ENCODE peak calls at places on chromosomes 11 and 22, in five cellular contexts. H is IMR-90, W is ovary, L is PC-3, T is cardiac muscle cell. N is an unnamed sample.

GRCh38 chr11:9013373-9013772 is 9.6 kb upstream of the NRIP3 start:
- DNase-seq in L (no peak), H (no peak), W (no peak), T (no peak), N (no peak)

GRCh38 chr11:96213500-96213899 is 129.5 kb downstream of the MAML2 start:
- DNase-seq in T (peak), L (peak), H (peak), W (no peak), N (peak)

GRCh38 chr22:32880061-32880460 is 78.6 kb downstream of the TIMP3 start:
- DNase-seq in T (peak), W (no peak), L (no peak), H (peak), N (peak)

GRCh38 chr11:14189874-14190273 is 169.1 kb downstream of the RRAS2 start:
- DNase-seq in H (no peak), L (no peak), W (peak), T (peak), N (peak)

GRCh38 chr11:89436071-89436470 is 55.1 kb downstream of the NOX4 start:
- DNase-seq in L (no peak), W (no peak), H (peak), T (peak), N (peak)

GRCh38 chr11:95415837-95416288 is 184.9 kb upstream of the SESN3 start:
- DNase-seq in L (no peak), T (peak), H (no peak), W (no peak), N (no peak)

GRCh38 chr11:44701276-44701675 is 25.5 kb upstream of the TSPAN18 start:
- DNase-seq in W (no peak), T (peak), L (no peak), H (no peak), N (no peak)

GRCh38 chr11:92775277-92775676 is 194.2 kb upstream of the MTNR1B start:
- DNase-seq in H (no peak), L (no peak), T (no peak), W (no peak), N (no peak)

GRCh38 chr11:75850787-75851186 is 35.8 kb downstream of the UVRAG start:
- DNase-seq in L (no peak), W (no peak), H (no peak), T (peak), N (peak)
- H3K4me3 ChIP-seq in L (no peak), W (no peak), H (no peak), T (no peak), N (no peak)

DNA sequence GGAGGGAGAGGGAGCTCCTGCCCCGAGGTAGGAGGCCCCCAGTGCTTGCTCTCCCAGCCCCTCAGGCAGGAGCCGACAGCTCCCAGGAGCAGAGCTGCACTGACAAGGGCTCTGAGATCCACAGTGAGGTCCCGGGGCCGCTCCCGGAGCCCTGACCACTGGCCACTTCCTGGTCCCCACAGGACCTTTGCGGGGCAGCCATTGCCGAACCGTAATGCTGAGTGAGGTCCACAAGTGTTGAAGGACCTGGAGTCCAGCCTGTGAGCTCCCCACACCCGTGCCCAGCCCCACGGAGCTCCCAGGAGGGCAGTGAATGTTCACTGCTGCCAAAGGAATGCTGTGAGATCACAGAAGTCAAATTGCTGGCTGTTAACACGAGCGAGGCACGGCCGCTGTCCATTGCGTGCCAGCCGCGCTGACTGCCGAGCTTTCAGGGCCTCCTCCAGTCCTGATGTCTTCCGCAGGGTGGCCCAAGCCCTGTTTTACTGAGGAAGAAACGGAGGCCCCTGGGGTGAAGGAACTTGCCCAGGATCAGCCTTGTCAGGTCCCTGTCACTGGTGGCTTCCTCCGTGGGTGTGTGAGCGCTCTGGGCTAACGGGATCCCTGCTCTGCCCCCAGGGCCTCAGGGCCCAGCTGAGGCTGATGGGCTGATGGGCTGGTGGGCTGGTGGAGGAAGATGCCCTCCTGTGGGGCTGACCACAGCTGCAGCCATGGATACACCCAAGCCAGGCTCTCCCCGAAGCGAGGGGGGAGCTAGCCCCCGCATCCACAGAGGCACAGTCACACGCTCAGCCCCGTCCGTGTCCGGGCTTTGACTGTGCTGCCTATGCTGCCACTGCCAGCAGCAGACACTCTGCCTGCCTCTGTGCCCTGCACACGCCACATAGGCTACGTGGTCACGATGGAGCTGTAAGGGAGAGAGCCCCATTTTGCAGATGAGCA is 70.8 kb downstream of the WNT7B start:
- DNase-seq in W (no peak), H (peak), L (no peak), T (peak), N (peak)
- TF ChIP-seq CTCF in W (no peak), H (peak), L (no peak), T (no peak), N (no peak)

GRCh38 chr22:48698618-48699017 is 1129.1 kb downstream of the BRD1 start:
- DNase-seq in L (no peak), H (no peak), T (no peak), W (no peak), N (no peak)

GRCh38 chr22:48700180-48700565 is 1127.5 kb downstream of the BRD1 start:
- DNase-seq in T (no peak), L (no peak), W (no peak), H (no peak), N (no peak)

GRCh38 chr22:48697694-48698276 is 1129.9 kb downstream of the BRD1 start:
- DNase-seq in W (no peak), L (no peak), T (no peak), H (no peak), N (no peak)

GRCh38 chr22:48700566-48701295 is 1126.9 kb downstream of the BRD1 start:
- DNase-seq in T (no peak), L (no peak), H (no peak), W (no peak), N (no peak)

GRCh38 chr22:48699531-48699930 is 1128.1 kb downstream of the BRD1 start:
- DNase-seq in T (no peak), W (no peak), H (no peak), L (no peak), N (no peak)
- H3K4me3 ChIP-seq in T (no peak), W (no peak), H (no peak), L (no peak), N (no peak)

DNA sequence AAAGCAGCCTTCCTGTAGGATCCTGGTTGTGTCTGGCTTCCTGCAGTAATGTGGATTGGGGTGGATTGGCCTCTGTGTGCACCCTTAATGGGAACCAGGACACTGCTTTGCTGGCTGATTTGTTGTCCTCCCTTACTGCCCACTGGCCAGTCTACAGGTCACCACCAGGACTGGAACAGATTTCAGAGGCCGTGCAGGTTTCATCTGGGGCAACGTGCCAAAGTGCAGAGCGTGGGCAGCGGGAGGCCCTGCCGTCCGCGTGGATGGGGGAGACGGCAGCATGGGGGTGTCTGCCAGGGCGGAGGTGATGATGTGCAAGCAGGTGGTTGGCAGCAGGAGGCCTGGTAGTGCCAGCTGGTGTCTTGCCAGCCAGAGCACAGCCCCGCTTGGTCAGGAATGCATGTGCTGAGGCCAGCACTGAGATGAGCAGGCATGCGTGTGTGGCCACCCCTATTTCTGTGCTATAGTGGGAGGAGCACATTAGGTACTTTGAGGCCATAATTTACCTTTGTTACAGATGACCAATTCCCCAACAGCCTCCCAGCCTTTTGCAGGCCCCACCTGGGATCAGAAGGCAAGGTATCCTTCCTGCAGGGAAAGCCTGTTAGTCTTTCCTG is 24.3 kb downstream of the BCR start:
- DNase-seq in W (peak), H (no peak), L (no peak), T (no peak), N (no peak)
- TF ChIP-seq CTCF in W (no peak), H (no peak), L (no peak), T (no peak), N (no peak)

DNA sequence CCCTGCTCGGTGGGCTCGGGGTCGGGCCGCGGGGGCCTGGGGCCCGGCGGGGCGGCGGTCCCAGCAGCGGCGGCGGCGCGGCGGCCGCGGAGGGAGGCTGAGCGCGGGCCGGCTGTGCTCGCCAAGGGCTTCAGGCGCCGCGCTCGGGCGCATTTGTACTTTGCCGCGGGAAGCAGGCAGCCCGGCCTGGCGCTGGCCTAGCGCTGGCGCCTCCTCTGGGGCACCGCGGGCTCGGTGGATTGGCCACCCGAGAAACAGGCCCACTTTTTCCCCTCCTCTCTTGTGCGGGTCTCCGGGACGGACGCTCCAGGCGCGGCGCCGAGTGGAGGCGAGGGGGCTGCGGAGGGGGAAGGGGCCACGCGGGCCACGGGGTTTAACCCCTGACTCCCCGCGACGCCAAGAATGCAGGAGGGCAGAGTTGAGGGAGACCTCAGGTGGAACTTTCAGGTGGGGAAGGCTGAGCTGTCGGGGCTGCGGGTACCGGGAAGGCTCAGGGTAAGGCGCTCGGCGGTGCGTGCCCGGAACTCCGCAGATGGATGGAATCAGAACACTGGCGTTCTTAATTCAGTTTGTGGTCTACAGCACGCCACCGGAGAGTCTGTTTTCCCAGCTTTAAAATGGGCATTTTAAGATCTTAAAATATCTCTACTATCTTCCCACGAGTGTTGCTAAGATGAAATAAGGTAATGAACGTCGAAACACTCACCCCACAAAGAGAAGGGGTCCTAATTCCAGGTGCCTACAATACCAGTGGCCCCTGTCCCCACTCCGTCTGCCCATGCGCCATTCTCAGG is at the start of gene CHRDL2:
- DNase-seq in H (peak), W (no peak), L (no peak), T (peak), N (peak)
- H3K4me3 ChIP-seq in H (peak), W (peak), L (peak), T (peak), N (peak)

N was measured in fibroblast of villous mesenchyme.